ENCODE peak calls at places on chromosome 16, in six cellular contexts. G, B, O, C, H and W are unnamed samples. For H3K36me3, the result is how much of the 10 kb centered on the place peaks cover.

GRCh38 chr16:79844603-79845002 is 244.1 kb upstream of the MAF start:
- DNase-seq in O (no peak), B (no peak), C (no peak), G (no peak), H (no peak), W (no peak)

GRCh38 chr16:1815461-1815860 is 11.2 kb downstream of the HAGH start:
- DNase-seq in C (no peak), G (no peak), O (no peak), B (no peak), H (no peak), W (no peak)

GRCh38 chr16:49278944-49279725 is 2.5 kb downstream of the CBLN1 start:
- DNase-seq in C (no peak), B (no peak), H (no peak), G (no peak), O (no peak), W (no peak)

GRCh38 chr16:143047-143446 is 4.6 kb upstream of the NPRL3 start:
- DNase-seq in G (no peak), B (no peak), O (no peak), H (no peak), C (no peak), W (no peak)

GRCh38 chr16:29974291-29975133 is 844 bp downstream of the TAOK2 start:
- DNase-seq in C (peak), B (peak), O (peak), G (peak), H (no peak), W (no peak)

GRCh38 chr16:90020260-90020837 is 1.1 kb upstream of the DBNDD1 start:
- DNase-seq in G (no peak), B (no peak), H (no peak), O (no peak), C (peak), W (no peak)

GRCh38 chr16:1180772-1181714 is 28.1 kb downstream of the CACNA1H start:
- DNase-seq in O (peak), H (no peak), B (peak), G (no peak), C (no peak), W (no peak)

GRCh38 chr16:21501869-21502667 is 97.3 kb upstream of the METTL9 start:
- DNase-seq in H (peak), G (peak), B (peak), O (peak), C (peak), W (peak)

GRCh38 chr16:4077083-4077714 is 39.0 kb downstream of the ADCY9 start:
- DNase-seq in O (no peak), C (no peak), B (no peak), G (no peak), H (no peak), W (no peak)

GRCh38 chr16:76768316-76768715 is 422.7 kb upstream of the MON1B start:
- DNase-seq in C (no peak), B (no peak), G (no peak), H (no peak), O (no peak), W (no peak)

GRCh38 chr16:86252596-86252995 is 257.7 kb upstream of the FOXF1 start:
- DNase-seq in H (no peak), O (no peak), G (no peak), C (peak), B (no peak), W (no peak)

GRCh38 chr16:2839650-2840450 is 9.7 kb downstream of the ZG16B start:
- DNase-seq in G (no peak), C (no peak), H (no peak), O (no peak), B (no peak), W (no peak)

GRCh38 chr16:85366031-85366763 is 246.9 kb upstream of the GSE1 start:
- DNase-seq in H (no peak), G (no peak), C (no peak), B (no peak), O (no peak), W (no peak)

GRCh38 chr16:76207270-76207669 is 69.9 kb upstream of the CNTNAP4 start:
- DNase-seq in C (no peak), H (no peak), B (no peak), G (no peak), O (no peak), W (no peak)

GRCh38 chr16:7421578-7421977 is 88.9 kb downstream of the RBFOX1 start:
- DNase-seq in H (no peak), O (no peak), C (no peak), G (no peak), B (no peak), W (no peak)

GRCh38 chr16:14003119-14003570 is 68.0 kb upstream of the MRTFB start:
- DNase-seq in O (peak), H (peak), B (peak), G (no peak), C (peak), W (no peak)

GRCh38 chr16:49179714-49180330 is 101.8 kb downstream of the CBLN1 start:
- DNase-seq in G (no peak), C (no peak), O (no peak), H (no peak), B (no peak), W (no peak)

GRCh38 chr16:58638148-58639036 is 8.8 kb upstream of the CNOT1 start:
- DNase-seq in O (peak), G (no peak), B (peak), C (peak), H (peak), W (no peak)

GRCh38 chr16:14148569-14148968 is 77.5 kb downstream of the MRTFB start:
- DNase-seq in O (no peak), C (peak), B (no peak), H (no peak), G (no peak), W (no peak)

GRCh38 chr16:78264642-78265041 is 165.2 kb downstream of the WWOX start:
- DNase-seq in C (no peak), O (no peak), G (no peak), B (no peak), H (no peak), W (no peak)

GRCh38 chr16:70715860-70716357 is 30.1 kb upstream of the MTSS2 start:
- DNase-seq in O (no peak), C (peak), G (no peak), H (no peak), B (peak), W (peak)

GRCh38 chr16:75621170-75621477 is 2.0 kb downstream of the ADAT1 start:
- DNase-seq in G (peak), B (no peak), O (no peak), H (no peak), C (peak), W (no peak)

GRCh38 chr16:48139517-48139916 is 16.3 kb downstream of the ABCC12 start:
- DNase-seq in C (no peak), O (no peak), B (no peak), G (no peak), H (no peak), W (no peak)

GRCh38 chr16:85068746-85069145 is 41.2 kb downstream of the KIAA0513 start:
- DNase-seq in O (no peak), B (no peak), G (no peak), C (peak), H (no peak), W (no peak)

GRCh38 chr16:68400083-68400923 is 48.0 kb downstream of the SMPD3 start:
- DNase-seq in G (no peak), O (no peak), B (no peak), H (no peak), C (no peak), W (no peak)

GRCh38 chr16:51820176-51820575 is 669.1 kb upstream of the SALL1 start:
- DNase-seq in B (no peak), H (no peak), O (no peak), G (no peak), C (no peak), W (no peak)

GRCh38 chr16:2739555-2740435 is 12.6 kb upstream of the SRRM2 start:
- DNase-seq in O (no peak), H (no peak), C (no peak), G (no peak), B (no peak), W (no peak)

GRCh38 chr16:55668337-55669281 is 12.8 kb downstream of the SLC6A2 start:
- DNase-seq in H (peak), G (no peak), B (no peak), O (no peak), C (peak), W (no peak)

GRCh38 chr16:2239231-2239675 is 3.0 kb downstream of the DNASE1L2 start:
- DNase-seq in G (no peak), C (no peak), B (no peak), O (no peak), H (no peak), W (no peak)

GRCh38 chr16:68426355-68426652 is 22.0 kb downstream of the SMPD3 start:
- DNase-seq in G (no peak), B (no peak), O (no peak), H (peak), C (no peak), W (no peak)

GRCh38 chr16:13994239-13995106 is 74.5 kb downstream of the ERCC4 start:
- DNase-seq in H (no peak), B (no peak), O (no peak), G (no peak), C (peak), W (no peak)

GRCh38 chr16:7272567-7273158 is 60.0 kb upstream of the RBFOX1 start:
- DNase-seq in C (no peak), H (no peak), B (no peak), O (no peak), G (no peak), W (no peak)

GRCh38 chr16:17125671-17126070 is 345.1 kb downstream of the XYLT1 start:
- DNase-seq in O (no peak), C (peak), H (no peak), B (no peak), G (no peak), W (no peak)

GRCh38 chr16:57299009-57299718 is 14.7 kb upstream of the PLLP start:
- DNase-seq in B (no peak), O (no peak), G (no peak), H (no peak), C (no peak), W (no peak)
- H3K4me3 ChIP-seq in B (peak), O (peak), G (peak), H (peak), C (peak), W (peak)

GRCh38 chr16:5621826-5622225 is 524.2 kb upstream of the EEF2KMT start:
- DNase-seq in H (no peak), O (no peak), G (no peak), B (no peak), C (no peak), W (no peak)
- H3K36me3 ChIP-seq in H (under half), O (under half), G (under half), B (under half), C (under half), W (under half)

DNA sequence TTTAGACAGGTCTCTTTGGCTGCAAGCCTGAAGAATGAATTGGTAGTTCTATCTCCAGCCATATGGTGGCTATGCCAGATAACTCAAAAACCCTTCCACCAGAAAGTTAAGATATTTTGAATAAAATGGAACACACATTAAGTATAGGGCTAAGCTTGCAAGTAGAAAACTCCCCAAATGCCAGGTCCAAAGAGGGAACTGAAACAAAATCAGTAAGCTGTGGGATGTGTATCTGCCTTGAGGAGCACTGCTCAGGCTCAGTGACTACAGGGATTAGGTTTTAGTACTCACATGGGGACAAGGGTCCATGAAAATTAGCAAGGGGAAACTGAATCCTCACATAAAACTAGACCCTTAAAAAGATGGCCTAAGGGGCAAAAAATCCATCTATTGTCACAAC is 115.7 kb upstream of the PMFBP1 start:
- DNase-seq in C (no peak), H (no peak), B (no peak), O (no peak), G (no peak), W (no peak)
- H3K27ac ChIP-seq in C (no peak), H (no peak), B (no peak), O (no peak), G (no peak), W (no peak)

DNA sequence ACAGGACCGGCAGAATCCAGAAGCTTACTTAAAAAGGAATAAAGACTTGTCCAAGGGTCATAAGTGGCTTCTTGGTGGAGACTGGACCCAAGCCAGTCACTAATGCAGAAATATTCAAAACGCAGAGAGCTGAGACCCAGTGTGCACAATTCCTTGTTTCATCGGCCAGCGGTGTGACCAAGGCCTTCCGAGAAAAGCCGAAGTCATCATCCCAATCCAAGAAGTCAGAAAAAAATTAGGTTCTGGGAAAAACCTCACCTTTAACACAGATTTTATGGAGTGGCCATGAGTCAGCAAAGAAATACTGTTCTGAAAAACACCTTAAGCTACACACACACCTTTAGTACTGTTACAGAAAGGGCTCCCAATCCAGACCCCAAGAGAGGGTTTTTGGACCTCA is 1.0 kb upstream of the GCSH start:
- DNase-seq in G (no peak), H (no peak), O (no peak), B (no peak), C (no peak), W (no peak)
- H3K4me3 ChIP-seq in G (no peak), H (peak), O (no peak), B (no peak), C (no peak), W (peak)

DNA sequence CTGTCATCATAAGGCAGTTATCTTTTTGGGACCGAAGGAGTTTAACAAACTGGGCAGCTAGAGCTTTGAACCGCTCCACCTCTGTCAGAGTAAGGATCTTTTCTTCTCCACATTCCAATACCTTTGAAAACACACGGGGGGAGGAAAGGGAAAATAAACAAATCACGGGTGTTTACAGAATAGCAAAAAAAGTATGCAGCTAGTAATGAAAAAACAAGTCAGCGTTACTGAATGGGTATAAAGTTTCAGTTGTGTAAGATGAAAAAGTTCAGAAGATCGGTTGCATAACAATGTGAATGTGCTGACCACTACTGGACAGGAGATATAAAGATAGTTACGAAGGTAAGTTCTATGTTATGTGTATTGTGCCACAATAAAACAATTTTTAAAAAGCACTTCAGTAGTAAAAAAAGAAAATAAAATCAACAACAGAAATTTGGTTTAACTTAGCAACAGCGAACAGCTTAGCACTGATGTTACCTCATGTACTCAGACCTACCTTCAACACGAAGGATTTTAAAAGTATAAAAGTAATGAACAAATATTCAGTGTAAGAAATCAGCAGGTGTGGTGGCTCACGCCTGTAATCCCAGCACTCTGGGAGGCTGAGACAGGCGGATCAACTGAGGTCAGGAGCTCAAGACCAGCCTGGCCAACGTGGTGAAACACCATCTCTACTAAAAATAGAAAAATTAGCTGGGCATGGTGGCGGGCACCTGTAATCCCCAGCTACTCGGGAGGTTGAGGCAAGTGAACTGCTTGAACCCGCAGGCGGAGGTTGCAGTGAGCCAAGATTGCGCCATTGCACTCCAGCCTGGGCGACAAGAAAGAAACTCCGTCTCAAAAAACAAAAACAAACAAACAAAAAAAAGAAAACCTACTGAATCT is 34.3 kb downstream of the MARF1 start:
- DNase-seq in C (peak), O (no peak), G (no peak), B (no peak), H (peak), W (no peak)
- H3K36me3 ChIP-seq in C (half or more), O (under half), G (half or more), B (under half), H (half or more), W (half or more)

GRCh38 chr16:67341250-67341649 is 14.6 kb downstream of the LRRC36 start:
- DNase-seq in H (no peak), O (no peak), C (no peak), B (no peak), G (no peak), W (no peak)

GRCh38 chr16:67342616-67343015 is 16.0 kb downstream of the LRRC36 start:
- DNase-seq in C (no peak), B (no peak), G (no peak), O (no peak), H (no peak), W (no peak)

GRCh38 chr16:67349172-67349571 is 22.6 kb downstream of the LRRC36 start:
- DNase-seq in G (peak), H (no peak), C (peak), B (no peak), O (no peak), W (no peak)

GRCh38 chr16:67345401-67345800 is 18.8 kb downstream of the LRRC36 start:
- DNase-seq in O (no peak), H (no peak), B (no peak), G (no peak), C (no peak), W (no peak)

GRCh38 chr16:67346328-67346727 is 19.7 kb downstream of the LRRC36 start:
- DNase-seq in H (peak), G (no peak), C (no peak), O (no peak), B (no peak), W (no peak)
- H3K27ac ChIP-seq in H (no peak), G (no peak), C (no peak), O (peak), B (no peak), W (no peak)

DNA sequence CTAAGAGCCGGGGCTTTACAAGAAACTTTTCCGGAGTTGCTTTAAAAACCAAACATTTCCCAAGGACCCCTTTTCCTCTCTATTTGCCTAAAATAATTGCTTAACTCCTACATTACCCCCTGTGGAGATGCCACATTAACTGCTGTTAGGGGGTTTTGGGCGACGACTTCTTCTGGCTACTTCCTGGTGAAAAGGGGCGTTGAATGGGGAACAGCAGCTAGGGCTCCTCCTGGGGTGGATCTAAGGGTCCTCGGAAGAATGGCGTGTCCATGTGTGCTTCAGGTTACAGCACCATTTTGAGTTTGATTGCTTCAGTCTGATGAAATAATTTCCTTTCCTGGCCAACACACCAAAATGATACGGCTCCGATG is 22.0 kb downstream of the ABCC1 start:
- DNase-seq in B (no peak), G (no peak), H (no peak), C (no peak), O (no peak), W (no peak)
- H3K4me3 ChIP-seq in B (no peak), G (no peak), H (no peak), C (no peak), O (no peak), W (no peak)

DNA sequence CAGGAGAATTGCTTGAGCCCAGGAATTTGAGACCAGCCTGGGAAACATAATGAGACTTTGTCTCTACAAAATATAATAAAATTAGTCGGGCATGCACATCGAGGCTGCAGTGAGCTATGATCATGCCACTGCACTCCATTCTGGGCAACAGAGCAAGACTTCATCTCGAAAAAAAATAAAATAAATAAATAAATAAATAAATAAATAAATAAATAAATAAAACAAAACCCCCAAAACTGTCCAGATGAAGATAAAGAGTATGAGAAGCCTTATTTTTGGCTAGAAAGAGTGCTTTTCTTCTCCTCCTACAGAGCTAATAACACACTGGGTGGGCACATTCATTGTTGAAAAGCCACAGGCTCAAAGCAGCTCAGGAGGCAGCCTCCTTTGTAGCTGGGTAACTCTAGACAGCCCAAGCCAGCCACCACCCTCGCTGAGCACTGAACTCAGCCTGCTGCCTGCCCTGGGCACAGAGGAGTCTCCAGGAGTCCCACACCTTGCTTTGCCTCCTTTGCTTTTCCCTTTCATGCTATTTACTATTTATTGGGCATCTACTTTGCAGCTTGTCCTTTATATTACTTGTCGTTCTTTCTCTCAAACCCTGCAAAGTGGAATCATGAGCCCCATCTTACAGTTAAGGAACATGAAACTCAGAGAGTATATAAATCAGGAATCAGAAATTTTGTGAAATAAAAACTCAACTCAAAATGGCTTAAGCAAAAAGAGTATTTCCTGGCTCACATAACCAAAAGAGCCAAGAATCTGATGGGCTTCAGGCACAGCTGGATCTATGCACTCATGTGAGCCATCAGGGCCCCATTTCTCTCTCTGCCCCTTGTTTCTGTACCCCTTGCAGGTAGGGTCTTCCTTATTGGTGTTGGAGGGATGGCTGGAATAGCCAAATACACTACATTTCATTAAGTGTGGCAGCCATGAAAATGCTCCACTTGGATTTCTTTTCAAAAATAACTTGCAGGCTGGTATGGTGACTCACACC is 18.1 kb upstream of the C16orf87 start:
- DNase-seq in C (no peak), G (no peak), O (no peak), B (no peak), H (no peak), W (no peak)
- H3K36me3 ChIP-seq in C (under half), G (under half), O (under half), B (under half), H (under half), W (under half)